ENCODE peak calls at places on chromosomes 4 and X, in seven cellular contexts. J is WERI-Rb-1, L is NT2/D1, P is tibial nerve, R is tibial artery, B is heart right ventricle, Z is PC-3. N is an unnamed sample. For H3K27me3, the result is how much of the 10 kb centered on the place peaks cover.

GRCh38 chr4:4328840-4329239 is 38.8 kb downstream of the ZBTB49 start:
- DNase-seq in J (no peak), L (no peak), P (no peak), R (peak), B (no peak), Z (no peak), N (no peak)

GRCh38 chr4:7945709-7946380 is 6.2 kb upstream of the AFAP1 start:
- DNase-seq in J (no peak), L (no peak), P (no peak), R (no peak), B (no peak), Z (no peak), N (no peak)

GRCh38 chrX:39903937-39904336 is 193.8 kb downstream of the BCOR start:
- DNase-seq in J (no peak), L (no peak), P (no peak), R (no peak), B (no peak), Z (peak), N (no peak)

GRCh38 chrX:124378643-124379042 is 32.3 kb downstream of the SH2D1A start:
- DNase-seq in J (no peak), L (no peak), P (no peak), R (no peak), B (no peak), Z (no peak), N (no peak)

GRCh38 chr4:178165251-178165650 is 723.0 kb upstream of the AGA start:
- DNase-seq in J (no peak), L (no peak), P (no peak), R (no peak), B (no peak), Z (peak), N (no peak)

GRCh38 chr4:149017022-149017734 is 575.0 kb upstream of the NR3C2 start:
- DNase-seq in J (no peak), L (no peak), P (no peak), R (no peak), B (no peak), Z (no peak), N (no peak)

GRCh38 chr4:89506866-89507494 is 199.4 kb upstream of the GPRIN3 start:
- DNase-seq in J (no peak), L (no peak), P (no peak), R (no peak), B (no peak), Z (no peak), N (no peak)

GRCh38 chr4:73895201-73896177 is 26.3 kb downstream of the CXCL1 start:
- DNase-seq in J (no peak), L (no peak), P (no peak), R (no peak), B (no peak), Z (peak), N (no peak)

GRCh38 chr4:26105372-26105771 is 191.4 kb downstream of the SMIM20 start:
- DNase-seq in J (no peak), L (no peak), P (no peak), R (no peak), B (no peak), Z (peak), N (no peak)

GRCh38 chrX:40108959-40109287 is 11.2 kb upstream of the BCOR start:
- DNase-seq in J (no peak), L (no peak), P (peak), R (peak), B (peak), Z (peak), N (peak)

GRCh38 chr4:55612341-55612740 is 20.3 kb upstream of the PDCL2 start:
- DNase-seq in J (no peak), L (no peak), P (no peak), R (no peak), B (no peak), Z (no peak), N (no peak)

GRCh38 chr4:3484057-3484973 is 21.2 kb downstream of the DOK7 start:
- DNase-seq in J (no peak), L (no peak), P (no peak), R (peak), B (peak), Z (peak), N (peak)

GRCh38 chrX:111467896-111468295 is 43.5 kb upstream of the SERTM2 start:
- DNase-seq in J (no peak), L (no peak), P (no peak), R (peak), B (peak), Z (no peak), N (peak)

GRCh38 chr4:120922390-120923200 is at the start of gene PRDM5:
- DNase-seq in J (peak), L (peak), P (peak), R (peak), B (peak), Z (peak), N (peak)

GRCh38 chr4:41505161-41505653 is 32.8 kb upstream of the LIMCH1 start:
- DNase-seq in J (no peak), L (no peak), P (no peak), R (peak), B (no peak), Z (peak), N (peak)

GRCh38 chr4:19739101-19739651 is 512.5 kb upstream of the SLIT2 start:
- DNase-seq in J (no peak), L (no peak), P (no peak), R (no peak), B (no peak), Z (peak), N (no peak)

GRCh38 chr4:60378010-60378409 is 822.1 kb upstream of the ADGRL3 start:
- DNase-seq in J (no peak), L (no peak), P (no peak), R (no peak), B (no peak), Z (peak), N (no peak)

GRCh38 chr4:146585761-146586333 is 52.8 kb upstream of the POU4F2 start:
- DNase-seq in J (no peak), L (no peak), P (no peak), R (no peak), B (no peak), Z (no peak), N (no peak)

GRCh38 chr4:74320559-74321118 is 12.4 kb downstream of the EPGN start:
- DNase-seq in J (peak), L (no peak), P (no peak), R (no peak), B (no peak), Z (peak), N (no peak)

GRCh38 chrX:45801554-45801953 is 600.9 kb upstream of the DIPK2B start:
- DNase-seq in J (no peak), L (no peak), P (no peak), R (no peak), B (no peak), Z (peak), N (no peak)

GRCh38 chr4:41077628-41078027 is 136.7 kb downstream of the APBB2 start:
- DNase-seq in J (no peak), L (no peak), P (no peak), R (no peak), B (no peak), Z (no peak), N (no peak)

GRCh38 chrX:79719568-79720231 is 294.9 kb upstream of the TBX22 start:
- DNase-seq in J (no peak), L (no peak), P (no peak), R (no peak), B (no peak), Z (no peak), N (no peak)

GRCh38 chr4:144355809-144356757 is 215.6 kb upstream of the GYPA start:
- DNase-seq in J (peak), L (peak), P (peak), R (no peak), B (no peak), Z (peak), N (no peak)

GRCh38 chr4:52823478-52824092 is 38.5 kb upstream of the RASL11B start:
- DNase-seq in J (no peak), L (no peak), P (no peak), R (no peak), B (no peak), Z (peak), N (no peak)

GRCh38 chr4:7756071-7756470 is 183.6 kb downstream of the AFAP1 start:
- DNase-seq in J (no peak), L (no peak), P (no peak), R (no peak), B (peak), Z (no peak), N (no peak)

GRCh38 chrX:82092307-82092706 is 890.4 kb downstream of the SH3BGRL start:
- DNase-seq in J (no peak), L (no peak), P (no peak), R (no peak), B (no peak), Z (no peak), N (no peak)

GRCh38 chrX:95629737-95630136 is 1054.9 kb upstream of the DIAPH2 start:
- DNase-seq in J (no peak), L (no peak), P (no peak), R (no peak), B (no peak), Z (no peak), N (no peak)

GRCh38 chrX:43586855-43587254 is 69.2 kb upstream of the MAOA start:
- DNase-seq in J (no peak), L (no peak), P (no peak), R (no peak), B (no peak), Z (no peak), N (no peak)

GRCh38 chrX:43585922-43586321 is 70.2 kb upstream of the MAOA start:
- DNase-seq in J (no peak), L (no peak), P (no peak), R (no peak), B (no peak), Z (no peak), N (no peak)

GRCh38 chrX:43592597-43592996 is 63.5 kb upstream of the MAOA start:
- DNase-seq in J (no peak), L (no peak), P (no peak), R (no peak), B (no peak), Z (no peak), N (no peak)

DNA sequence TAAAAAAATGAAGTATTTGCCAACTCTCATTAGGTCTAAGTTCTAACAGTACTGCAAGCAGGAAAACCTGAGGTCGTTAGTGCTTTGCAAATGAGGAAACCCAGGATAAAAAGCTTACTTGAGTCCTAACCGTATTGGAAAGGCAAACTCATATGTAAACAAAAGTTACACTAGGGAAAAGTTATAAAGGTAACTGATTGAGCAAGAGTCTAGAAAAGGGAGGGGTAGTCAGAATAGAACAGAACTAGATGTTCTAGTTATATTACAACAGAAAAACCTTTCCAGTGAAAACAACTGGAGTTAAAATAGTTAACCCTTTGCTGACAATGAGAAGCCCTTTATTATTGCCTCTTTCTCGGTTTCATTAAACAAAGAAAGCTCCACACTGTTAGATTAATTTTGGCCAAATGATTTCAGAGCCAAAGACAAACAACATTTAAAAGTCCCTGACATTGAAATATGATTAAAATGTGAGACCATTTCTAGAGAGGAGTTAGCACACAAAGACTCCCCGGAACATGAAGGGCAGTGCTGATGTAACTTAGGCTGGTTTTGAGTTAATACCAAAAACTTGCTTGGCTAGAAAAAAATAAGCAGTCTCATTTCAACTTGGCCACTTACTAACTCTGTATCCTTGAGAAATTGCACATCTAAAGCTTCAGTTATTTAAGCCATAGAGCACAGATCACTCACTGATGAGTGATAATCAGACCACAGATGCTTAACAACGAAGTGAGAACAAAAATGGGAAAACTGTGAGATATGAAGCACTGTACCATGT is 66.2 kb upstream of the MAOA start:
- DNase-seq in J (no peak), L (no peak), P (peak), R (no peak), B (no peak), Z (peak), N (no peak)
- H3K27me3 ChIP-seq in J (under half), L (under half), P (under half), R (under half), B (under half), Z (under half), N (under half)

GRCh38 chrX:133089411-133089810 is 7.5 kb downstream of the USP26 start:
- DNase-seq in J (no peak), L (no peak), P (no peak), R (no peak), B (no peak), Z (peak), N (no peak)
- H3K27me3 ChIP-seq in J (under half), L (under half), P (under half), R (under half), B (under half), Z (under half), N (under half)

GRCh38 chr4:5905714-5906113 is 12.8 kb upstream of the CRMP1 start:
- DNase-seq in J (no peak), L (no peak), P (no peak), R (no peak), B (no peak), Z (no peak), N (no peak)
- H3K27me3 ChIP-seq in J (under half), L (under half), P (under half), R (under half), B (half or more), Z (under half), N (under half)

GRCh38 chrX:87706134-87706533 is 188.5 kb downstream of the KLHL4 start:
- DNase-seq in J (no peak), L (no peak), P (no peak), R (no peak), B (no peak), Z (no peak), N (no peak)

DNA sequence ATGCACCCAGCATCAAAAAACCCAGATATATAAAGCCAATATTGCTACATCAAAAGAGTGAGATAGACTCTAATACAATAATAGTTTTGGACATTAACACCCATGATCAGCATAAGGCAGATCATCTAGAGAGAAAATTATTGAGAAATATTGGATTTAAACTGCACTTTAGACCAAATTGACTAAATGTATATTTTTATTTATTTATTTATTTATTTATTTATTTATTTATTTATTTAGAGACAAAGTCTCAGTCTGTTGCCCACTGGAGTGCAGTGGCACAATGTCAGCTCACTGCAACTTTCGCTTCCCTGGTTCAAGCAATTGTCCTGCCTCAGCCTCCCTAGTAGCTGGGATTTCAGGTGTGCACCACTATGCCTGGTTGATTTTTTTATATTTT is 193.0 kb downstream of the KLHL4 start:
- DNase-seq in J (no peak), L (no peak), P (no peak), R (no peak), B (no peak), Z (no peak), N (no peak)
- H3K27me3 ChIP-seq in J (under half), L (under half), P (under half), R (under half), B (under half), Z (under half), N (under half)

N was measured in aorta.